ENCODE peak calls at places on chromosomes 3 and 15, in seven cellular contexts. Z is choroid plexus epithelial cell, W is tibial artery, B is mesothelial cell of epicardium, A is cardiac fibroblast, V is cardiac muscle cell, G is WERI-Rb-1. D is an unnamed sample.

GRCh38 chr3:54122046-54122801 is at the start of gene CACNA2D3:
- DNase-seq in Z (peak), W (no peak), B (peak), A (no peak), V (peak), G (peak), D (peak)

GRCh38 chr15:63877713-63878271 is 44.0 kb upstream of the HERC1 start:
- DNase-seq in Z (no peak), W (no peak), B (no peak), A (no peak), V (no peak), G (no peak), D (no peak)

GRCh38 chr3:114447950-114448479 is 154.2 kb downstream of the TIGIT start:
- DNase-seq in Z (no peak), W (no peak), B (no peak), A (no peak), V (no peak), G (no peak), D (no peak)

GRCh38 chr3:100210777-100211145 is 50.0 kb upstream of the TBC1D23 start:
- DNase-seq in Z (peak), W (no peak), B (no peak), A (peak), V (peak), G (no peak), D (no peak)

GRCh38 chr15:63708141-63708772 is 111.1 kb downstream of the FBXL22 start:
- DNase-seq in Z (peak), W (no peak), B (no peak), A (peak), V (peak), G (no peak), D (no peak)

GRCh38 chr3:42394579-42395288 is 15.7 kb downstream of the LYZL4 start:
- DNase-seq in Z (no peak), W (no peak), B (no peak), A (no peak), V (no peak), G (no peak), D (no peak)

GRCh38 chr3:118803096-118803476 is 231.6 kb downstream of the IGSF11 start:
- DNase-seq in Z (no peak), W (no peak), B (no peak), A (no peak), V (no peak), G (no peak), D (no peak)

GRCh38 chr15:79090487-79091203 is at the start of gene RASGRF1:
- DNase-seq in Z (peak), W (no peak), B (peak), A (peak), V (peak), G (peak), D (peak)

GRCh38 chr3:182327196-182327681 is 466.1 kb upstream of the ATP11B start:
- DNase-seq in Z (no peak), W (no peak), B (no peak), A (no peak), V (no peak), G (no peak), D (no peak)

GRCh38 chr3:55218577-55218976 is 268.5 kb downstream of the WNT5A start:
- DNase-seq in Z (no peak), W (no peak), B (no peak), A (no peak), V (no peak), G (no peak), D (no peak)
- TF ChIP-seq CTCF in Z (no peak), W (no peak), B (no peak), A (no peak), V (no peak), G (no peak), D (no peak)

GRCh38 chr15:96860746-96861145 is 530.2 kb downstream of the NR2F2 start:
- DNase-seq in Z (peak), W (no peak), B (no peak), A (peak), V (no peak), G (no peak), D (no peak)
- TF ChIP-seq CTCF in Z (peak), W (peak), B (no peak), A (peak), V (no peak), G (no peak), D (no peak)

DNA sequence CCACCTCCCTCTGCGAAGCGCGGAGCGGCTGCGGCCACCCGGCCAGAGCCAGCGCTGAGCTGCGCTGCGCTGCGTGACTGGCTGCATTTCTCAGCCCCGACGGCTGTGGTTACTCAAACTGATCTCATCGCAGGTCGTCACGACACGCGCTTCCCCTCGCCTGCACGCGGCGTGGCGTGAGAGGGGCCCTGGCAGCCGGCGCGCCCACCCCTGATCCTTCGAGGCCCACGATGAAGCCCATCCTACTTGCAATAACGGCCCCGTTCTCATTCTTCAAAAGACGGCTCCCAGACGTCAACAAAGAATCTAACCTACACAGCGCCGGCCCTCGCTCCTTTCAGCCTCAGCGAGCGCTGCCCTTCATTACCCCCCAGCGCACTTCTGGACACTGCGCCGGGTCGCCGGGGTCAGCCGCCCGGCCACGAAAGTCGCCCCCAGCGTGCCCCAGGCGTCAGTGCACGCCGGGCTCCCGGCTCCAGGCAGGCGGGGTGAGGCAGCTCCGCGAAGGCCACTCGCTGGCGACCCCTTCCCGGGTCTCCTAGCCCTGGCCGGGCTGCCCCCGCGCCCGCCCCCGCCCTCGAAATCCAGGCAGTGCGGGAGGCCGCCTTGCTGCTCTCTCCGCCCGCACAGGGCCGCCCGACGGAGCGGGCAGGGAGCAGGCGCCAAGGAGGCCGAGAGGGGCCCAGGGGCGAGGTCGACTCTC is 9.9 kb upstream of the LEKR1 start:
- DNase-seq in Z (peak), W (peak), B (peak), A (peak), V (peak), G (no peak), D (peak)
- TF ChIP-seq CTCF in Z (no peak), W (no peak), B (no peak), A (no peak), V (no peak), G (no peak), D (no peak)

GRCh38 chr3:131658115-131658514 is 155.3 kb upstream of the MRPL3 start:
- DNase-seq in Z (peak), W (no peak), B (no peak), A (no peak), V (peak), G (no peak), D (no peak)
- TF ChIP-seq CTCF in Z (peak), W (no peak), B (no peak), A (no peak), V (peak), G (no peak), D (no peak)

GRCh38 chr3:13265507-13265906 is 154.6 kb downstream of the NUP210 start:
- DNase-seq in Z (no peak), W (no peak), B (no peak), A (no peak), V (no peak), G (no peak), D (no peak)

GRCh38 chr3:13265016-13265415 is 155.1 kb downstream of the NUP210 start:
- DNase-seq in Z (no peak), W (no peak), B (no peak), A (no peak), V (no peak), G (no peak), D (no peak)

GRCh38 chr3:13266005-13266404 is 154.1 kb downstream of the NUP210 start:
- DNase-seq in Z (no peak), W (no peak), B (no peak), A (no peak), V (no peak), G (no peak), D (no peak)

GRCh38 chr3:13263770-13264467 is 156.2 kb downstream of the NUP210 start:
- DNase-seq in Z (no peak), W (no peak), B (no peak), A (no peak), V (no peak), G (peak), D (no peak)

GRCh38 chr3:13264468-13264795 is 155.7 kb downstream of the NUP210 start:
- DNase-seq in Z (no peak), W (no peak), B (no peak), A (no peak), V (no peak), G (no peak), D (no peak)
- TF ChIP-seq CTCF in Z (no peak), W (no peak), B (no peak), A (no peak), V (no peak), G (no peak), D (no peak)

GRCh38 chr15:32104061-32104980 is 74.0 kb downstream of the CHRNA7 start:
- DNase-seq in Z (no peak), W (no peak), B (no peak), A (no peak), V (no peak), G (no peak), D (no peak)
- TF ChIP-seq CTCF in Z (no peak), W (no peak), B (no peak), A (no peak), V (no peak), G (peak), D (no peak)

GRCh38 chr15:25136119-25136518 is 181.3 kb downstream of the SNRPN start:
- DNase-seq in Z (peak), W (no peak), B (no peak), A (peak), V (peak), G (peak), D (peak)
- TF ChIP-seq CTCF in Z (peak), W (no peak), B (no peak), A (peak), V (peak), G (peak), D (peak)

GRCh38 chr3:147838650-147839049 is 429.5 kb downstream of the ZIC1 start:
- DNase-seq in Z (peak), W (no peak), B (no peak), A (peak), V (peak), G (peak), D (no peak)
- TF ChIP-seq CTCF in Z (peak), W (no peak), B (no peak), A (no peak), V (peak), G (peak), D (no peak)

GRCh38 chr15:73727330-73728018 is 25.7 kb downstream of the INSYN1 start:
- DNase-seq in Z (peak), W (no peak), B (no peak), A (peak), V (peak), G (no peak), D (no peak)
- TF ChIP-seq CTCF in Z (no peak), W (no peak), B (no peak), A (no peak), V (no peak), G (no peak), D (no peak)

DNA sequence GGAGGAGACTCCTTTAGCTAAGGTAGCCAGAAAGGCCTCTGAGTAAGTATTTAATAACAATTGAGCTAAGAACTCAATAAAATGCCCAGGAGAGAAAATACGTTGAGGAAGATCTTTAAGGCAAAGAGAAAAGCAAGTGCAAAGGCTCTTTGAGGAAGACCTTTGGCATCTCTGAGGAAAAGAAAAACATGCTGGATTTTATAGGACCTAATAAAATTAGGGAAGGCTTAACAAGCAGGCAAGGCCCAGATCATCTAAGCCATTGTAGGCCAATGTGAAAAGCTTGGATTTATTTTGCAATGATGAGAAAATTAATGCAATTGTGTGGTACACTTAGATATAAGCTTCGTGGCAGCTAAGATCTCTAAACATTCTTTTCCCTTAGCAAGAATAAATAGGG is 75.7 kb downstream of the P3H2 start:
- DNase-seq in Z (no peak), W (no peak), B (no peak), A (no peak), V (no peak), G (no peak), D (no peak)
- TF ChIP-seq CTCF in Z (no peak), W (no peak), B (no peak), A (no peak), V (no peak), G (no peak), D (no peak)